ENCODE peak calls at places on chromosomes 1 and 21, in seven cellular contexts. P, X, C, Y, D, Z and V are unnamed samples.

GRCh38 chr1:162663589-162664030 is 31.3 kb downstream of the DDR2 start:
- ATAC-seq in Z (no peak), C (no peak), P (no peak), Y (peak), X (no peak), D (peak), V (no peak)

GRCh38 chr1:27544818-27545612 is 55.0 kb upstream of the WASF2 start:
- ATAC-seq in Z (no peak), Y (no peak), D (no peak), X (no peak), C (no peak), P (no peak), V (no peak)

GRCh38 chr1:27253611-27254010 is 19.2 kb downstream of the WDTC1 start:
- ATAC-seq in C (no peak), Y (no peak), X (peak), P (peak), Z (no peak), D (peak), V (peak)

GRCh38 chr1:89546082-89546889 is 21.7 kb downstream of the LRRC8B start:
- ATAC-seq in C (no peak), X (peak), Z (no peak), P (peak), D (peak), Y (peak), V (no peak)

GRCh38 chr1:19938502-19938901 is 15.1 kb upstream of the PLA2G2E start:
- ATAC-seq in Z (no peak), P (no peak), C (peak), D (no peak), X (no peak), Y (peak), V (no peak)

GRCh38 chr1:202193614-202194327 is at the start of gene LGR6:
- ATAC-seq in Y (no peak), P (no peak), X (no peak), C (no peak), D (peak), Z (no peak), V (peak)

GRCh38 chr1:53697671-53698380 is 41.1 kb downstream of the GLIS1 start:
- ATAC-seq in X (no peak), Z (no peak), Y (no peak), P (no peak), C (no peak), D (no peak), V (no peak)

GRCh38 chr1:182069028-182069466 is 7.5 kb upstream of the ZNF648 start:
- ATAC-seq in C (peak), Z (peak), X (no peak), P (peak), Y (peak), D (peak), V (no peak)

GRCh38 chr1:9350011-9350907 is 57.6 kb downstream of the SPSB1 start:
- ATAC-seq in D (no peak), X (no peak), Y (no peak), C (peak), P (no peak), Z (no peak), V (no peak)

GRCh38 chr21:34615487-34615814 is 538 bp upstream of the RCAN1 start:
- ATAC-seq in D (no peak), Z (peak), X (peak), P (peak), C (no peak), Y (peak), V (peak)

GRCh38 chr1:65412256-65412983 is 8.0 kb upstream of the LEPR start:
- ATAC-seq in D (no peak), P (peak), X (peak), C (no peak), Z (no peak), Y (peak), V (no peak)

GRCh38 chr1:110390692-110391232 is at the start of gene SLC16A4:
- ATAC-seq in Z (no peak), C (no peak), Y (no peak), X (no peak), D (no peak), P (no peak), V (no peak)

GRCh38 chr1:55262822-55263221 is 47.7 kb upstream of the USP24 start:
- ATAC-seq in P (no peak), Z (no peak), X (no peak), D (no peak), Y (no peak), C (no peak), V (no peak)

GRCh38 chr1:5522605-5523145 is 469.6 kb downstream of the NPHP4 start:
- ATAC-seq in C (no peak), Y (no peak), Z (no peak), X (no peak), P (no peak), D (no peak), V (no peak)

GRCh38 chr1:87305762-87306161 is 22.9 kb upstream of the LMO4 start:
- ATAC-seq in C (no peak), Z (no peak), P (no peak), X (no peak), Y (no peak), D (no peak), V (no peak)

GRCh38 chr1:44323952-44324351 is 31.1 kb downstream of the ERI3 start:
- ATAC-seq in Y (no peak), P (no peak), Z (no peak), D (no peak), C (no peak), X (no peak), V (no peak)

GRCh38 chr1:161733526-161733925 is 12.2 kb downstream of the FCRLB start:
- ATAC-seq in Y (no peak), P (no peak), D (no peak), Z (no peak), C (no peak), X (no peak), V (no peak)

GRCh38 chr1:230157409-230158390 is 90.7 kb downstream of the GALNT2 start:
- ATAC-seq in Y (peak), X (no peak), P (no peak), Z (no peak), D (no peak), C (no peak), V (no peak)

GRCh38 chr21:15293251-15293650 is 228.5 kb upstream of the NRIP1 start:
- ATAC-seq in Z (no peak), X (no peak), Y (no peak), D (no peak), P (no peak), C (peak), V (no peak)